ENCODE peak calls at places on chromosome 7, in ten cellular contexts. C is left lung; O is naive thymus-derived CD4-positive, alpha-beta T cell; T is adrenal gland; N is uterus; W is CD8-positive, alpha-beta T cell; X is endodermal cell; H is upper lobe of right lung; J is HCT116; I is heart right ventricle. Q is an unnamed sample. For H3K4me1 and H3K36me3, the result is how much of the 10 kb centered on the place peaks cover.

GRCh38 chr7:22452142-22452763 is 47.7 kb downstream of the STEAP1B start:
- DNase-seq in C (peak), O (peak), T (peak), N (peak), W (no peak), X (peak), H (peak), J (peak), I (peak), Q (peak)

GRCh38 chr7:23226841-23227450 is 19.6 kb upstream of the GPNMB start:
- DNase-seq in C (no peak), O (no peak), T (no peak), N (no peak), W (no peak), X (no peak), H (no peak), J (no peak), I (no peak), Q (no peak)

GRCh38 chr7:132897093-132897492 is 184.8 kb downstream of the CHCHD3 start:
- DNase-seq in C (no peak), O (no peak), T (no peak), N (no peak), W (no peak), X (no peak), H (no peak), J (no peak), I (no peak), Q (no peak)

GRCh38 chr7:6430271-6430940 is 17.3 kb downstream of the DAGLB start:
- DNase-seq in C (no peak), O (no peak), T (peak), N (no peak), W (no peak), X (peak), H (no peak), J (no peak), I (no peak), Q (peak)

GRCh38 chr7:107725138-107725740 is 18.7 kb upstream of the CBLL1 start:
- DNase-seq in C (no peak), O (peak), T (peak), N (peak), W (no peak), X (peak), H (no peak), J (peak), I (no peak), Q (peak)

GRCh38 chr7:141558544-141559183 is 7.5 kb downstream of the AGK start:
- DNase-seq in C (no peak), O (no peak), T (no peak), N (no peak), W (no peak), X (no peak), H (no peak), J (no peak), I (no peak), Q (peak)

GRCh38 chr7:135386776-135387175 is 123.1 kb downstream of the CNOT4 start:
- DNase-seq in C (no peak), O (no peak), T (no peak), N (no peak), W (no peak), X (peak), H (no peak), J (no peak), I (no peak), Q (no peak)

GRCh38 chr7:15685358-15686181 is 913 bp downstream of the MEOX2 start:
- DNase-seq in C (peak), O (no peak), T (peak), N (peak), W (no peak), X (peak), H (no peak), J (no peak), I (peak), Q (no peak)

GRCh38 chr7:76165973-76166403 is 35.7 kb upstream of the SRRM3 start:
- DNase-seq in C (peak), O (no peak), T (no peak), N (no peak), W (no peak), X (no peak), H (peak), J (no peak), I (no peak), Q (no peak)

GRCh38 chr7:97270280-97270679 is 152.8 kb downstream of the SDHAF3 start:
- DNase-seq in C (no peak), O (no peak), T (no peak), N (no peak), W (no peak), X (no peak), H (no peak), J (no peak), I (no peak), Q (no peak)

GRCh38 chr7:50068850-50069551 is 24.0 kb downstream of the ZPBP start:
- DNase-seq in C (no peak), O (peak), T (peak), N (no peak), W (no peak), X (peak), H (no peak), J (peak), I (no peak), Q (peak)

GRCh38 chr7:150996289-150997074 is 5.7 kb downstream of the NOS3 start:
- DNase-seq in C (no peak), O (no peak), T (no peak), N (no peak), W (no peak), X (peak), H (no peak), J (no peak), I (no peak), Q (no peak)

GRCh38 chr7:132045002-132045401 is 488.6 kb upstream of the PODXL start:
- DNase-seq in C (no peak), O (no peak), T (no peak), N (no peak), W (no peak), X (no peak), H (no peak), J (no peak), I (no peak), Q (no peak)

GRCh38 chr7:11831383-11831726 is 643 bp downstream of the THSD7A start:
- DNase-seq in C (no peak), O (no peak), T (peak), N (no peak), W (no peak), X (no peak), H (no peak), J (no peak), I (no peak), Q (no peak)

GRCh38 chr7:2465928-2466327 is 10.3 kb downstream of the GRIFIN start:
- DNase-seq in C (no peak), O (no peak), T (no peak), N (no peak), W (no peak), X (no peak), H (no peak), J (no peak), I (no peak), Q (peak)

GRCh38 chr7:29684787-29685650 is 121.3 kb upstream of the WIPF3 start:
- DNase-seq in C (peak), O (peak), T (peak), N (peak), W (no peak), X (peak), H (peak), J (peak), I (peak), Q (peak)

GRCh38 chr7:114789161-114789560 is 132.7 kb upstream of the MDFIC start:
- DNase-seq in C (no peak), O (no peak), T (no peak), N (no peak), W (no peak), X (no peak), H (no peak), J (no peak), I (no peak), Q (no peak)

GRCh38 chr7:2314209-2314955 is at the start of gene SNX8:
- DNase-seq in C (peak), O (peak), T (peak), N (peak), W (peak), X (peak), H (peak), J (peak), I (peak), Q (peak)

GRCh38 chr7:68925241-68925640 is 673.0 kb upstream of the AUTS2 start:
- DNase-seq in C (no peak), O (no peak), T (no peak), N (no peak), W (no peak), X (no peak), H (no peak), J (no peak), I (no peak), Q (no peak)

GRCh38 chr7:35249537-35249907 is 4.4 kb downstream of the TBX20 start:
- DNase-seq in C (no peak), O (no peak), T (no peak), N (no peak), W (no peak), X (peak), H (no peak), J (no peak), I (no peak), Q (no peak)

GRCh38 chr7:6462094-6462493 is 14.3 kb upstream of the DAGLB start:
- DNase-seq in C (no peak), O (no peak), T (no peak), N (no peak), W (no peak), X (no peak), H (no peak), J (no peak), I (no peak), Q (no peak)

GRCh38 chr7:4683043-4683883 is 1.2 kb downstream of the FOXK1 start:
- DNase-seq in C (peak), O (no peak), T (no peak), N (peak), W (no peak), X (no peak), H (peak), J (no peak), I (peak), Q (no peak)

GRCh38 chr7:55623617-55624016 is 51.3 kb upstream of the VOPP1 start:
- DNase-seq in C (no peak), O (no peak), T (no peak), N (no peak), W (no peak), X (no peak), H (no peak), J (no peak), I (no peak), Q (no peak)
- H3K4me3 ChIP-seq in C (no peak), O (no peak), T (no peak), N (no peak), W (no peak), X (no peak), H (no peak), J (no peak), I (no peak), Q (no peak)

DNA sequence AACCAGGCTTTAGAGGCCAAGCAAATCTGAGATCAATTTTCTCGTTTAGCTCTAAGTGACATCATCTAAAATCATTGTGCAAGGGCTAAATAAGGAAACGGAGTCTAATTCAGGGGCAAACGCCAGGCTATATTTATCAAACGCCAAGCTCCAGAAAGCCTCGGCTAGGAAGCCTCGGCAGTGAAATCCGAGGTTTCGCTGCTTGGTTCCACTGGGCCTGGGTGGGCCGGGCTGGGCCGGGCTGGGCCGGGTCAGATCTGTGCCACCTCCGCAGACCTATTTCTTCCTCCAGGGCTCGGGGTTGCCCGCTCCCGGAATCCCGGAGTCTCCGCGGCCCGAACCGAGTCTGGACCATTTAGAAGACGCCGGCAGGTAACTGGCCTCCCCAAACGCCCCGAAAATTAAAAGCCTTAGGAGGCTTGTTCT is 459 bp upstream of the FEZF1 start:
- DNase-seq in C (no peak), O (no peak), T (no peak), N (no peak), W (no peak), X (peak), H (no peak), J (no peak), I (no peak), Q (no peak)
- H3K4me1 ChIP-seq in C (under half), O (under half), T (under half), N (under half), W (under half), X (under half), H (under half), J (under half), I (under half), Q (under half)

DNA sequence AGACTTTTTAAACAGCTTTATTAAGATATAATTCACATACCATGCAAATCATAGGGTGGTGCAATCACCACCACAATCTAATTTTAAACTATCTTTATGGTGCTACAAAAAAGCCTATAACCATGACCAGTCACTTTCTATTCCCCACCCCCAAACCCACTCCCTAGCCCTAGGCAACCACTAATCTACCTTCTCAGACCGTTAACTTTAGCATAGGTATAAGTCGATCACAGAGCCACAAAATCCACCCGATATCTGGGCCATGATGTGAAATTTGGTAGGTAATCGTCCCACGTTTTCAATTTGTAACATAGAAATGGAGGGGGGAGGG is 513 bp upstream of the POM121 start:
- DNase-seq in C (no peak), O (no peak), T (no peak), N (no peak), W (no peak), X (no peak), H (no peak), J (no peak), I (no peak), Q (peak)
- H3K36me3 ChIP-seq in C (under half), O (under half), T (under half), N (under half), W (under half), X (under half), H (under half), J (under half), I (under half), Q (under half)

DNA sequence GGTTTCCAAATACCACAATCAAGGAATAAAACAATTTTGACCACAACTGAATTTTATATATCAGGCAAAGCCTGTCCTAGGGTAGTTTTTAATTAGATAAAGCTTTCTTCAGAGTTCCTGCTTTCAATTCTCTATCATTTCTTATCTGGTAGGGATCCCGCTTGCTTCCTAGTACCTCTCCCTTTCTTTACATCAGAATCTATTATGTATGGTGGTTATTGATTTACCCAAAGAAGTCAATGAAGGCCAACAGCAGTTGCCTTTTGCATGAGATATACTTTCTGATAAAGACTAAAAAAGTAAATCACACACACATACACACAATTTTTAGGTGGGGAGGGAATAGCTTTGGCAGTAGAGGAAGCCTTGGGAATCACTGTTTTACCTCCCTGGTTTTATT is 70.7 kb downstream of the HDAC9 start:
- DNase-seq in C (no peak), O (no peak), T (no peak), N (no peak), W (no peak), X (no peak), H (no peak), J (no peak), I (no peak), Q (no peak)
- H3K4me3 ChIP-seq in C (no peak), O (no peak), T (no peak), N (no peak), W (no peak), X (no peak), H (no peak), J (no peak), I (no peak), Q (peak)

DNA sequence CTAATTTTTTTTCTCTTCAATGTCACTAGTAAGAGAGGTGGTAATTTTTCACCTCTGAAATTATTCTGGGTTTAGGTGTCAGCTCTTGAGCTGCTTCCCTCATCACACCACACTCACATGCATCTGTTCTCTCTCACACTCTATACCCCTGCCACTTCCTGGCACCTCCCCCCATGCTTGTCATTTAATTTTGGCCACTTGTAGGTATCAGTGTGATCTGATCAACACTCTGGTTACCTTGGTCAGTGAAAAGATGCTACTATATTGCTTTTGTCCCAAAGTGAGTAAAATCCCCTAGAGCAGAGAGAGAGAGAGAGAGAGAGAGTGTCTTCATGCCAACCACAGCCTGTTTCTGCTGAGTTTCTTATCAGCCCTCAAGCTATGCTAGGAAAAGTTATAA is 42.5 kb downstream of the STK17A start:
- DNase-seq in C (no peak), O (peak), T (no peak), N (no peak), W (peak), X (no peak), H (no peak), J (no peak), I (no peak), Q (peak)
- H3K4me1 ChIP-seq in C (under half), O (half or more), T (under half), N (under half), W (half or more), X (under half), H (under half), J (under half), I (under half), Q (under half)

DNA sequence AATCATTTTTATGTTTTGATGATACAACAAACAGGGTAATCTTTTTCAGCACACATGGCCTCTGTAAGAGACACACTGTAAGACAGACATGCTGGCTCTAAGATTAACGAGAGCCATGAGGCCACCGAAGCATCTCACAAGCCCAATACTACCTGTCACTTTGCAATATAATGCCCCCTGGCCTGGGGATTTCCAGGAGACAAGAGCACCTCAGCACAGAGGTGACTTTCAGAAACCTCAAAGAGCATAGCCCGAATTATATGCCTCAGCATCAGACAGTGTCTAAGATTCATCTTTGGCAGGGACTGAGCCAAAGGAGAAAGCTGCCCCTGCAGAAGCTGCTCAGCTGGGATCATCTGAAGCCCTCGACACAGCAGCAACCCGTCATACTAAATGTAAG is 44.2 kb upstream of the TMEM213 start:
- DNase-seq in C (no peak), O (no peak), T (no peak), N (no peak), W (no peak), X (no peak), H (no peak), J (no peak), I (no peak), Q (no peak)
- H3K36me3 ChIP-seq in C (under half), O (under half), T (under half), N (under half), W (under half), X (under half), H (under half), J (under half), I (under half), Q (under half)

Q was measured in Karpas-422.